ENCODE peak calls at places on chromosomes 3 and 15, in four cellular contexts. O is T-helper 2 cell, Z is tibial artery, Q is EL. U is an unnamed sample.

GRCh38 chr3:11379238-11379823 is 107.1 kb downstream of the ATG7 start:
- DNase-seq in O (no peak), Z (no peak), Q (peak; percentile 59), U (no peak)

GRCh38 chr3:9396301-9396631 is 1.1 kb upstream of the SETD5 start:
- DNase-seq in O (peak; percentile 58), Z (peak; percentile 95), Q (peak; percentile 97), U (peak; percentile 81)

GRCh38 chr15:85706779-85707518 is 87.8 kb downstream of the KLHL25 start:
- DNase-seq in O (no peak), Z (no peak), Q (peak; percentile 21), U (peak; percentile 55)

GRCh38 chr3:127857270-127857801 is 35.0 kb upstream of the MGLL start:
- DNase-seq in O (no peak), Z (no peak), Q (no peak), U (no peak)

GRCh38 chr3:56783644-56784451 is 17.9 kb downstream of the ARHGEF3 start:
- DNase-seq in O (no peak), Z (peak; percentile 77), Q (peak; percentile 27), U (peak; percentile 61)

GRCh38 chr15:74780983-74781672 is 752 bp upstream of the CSK start:
- DNase-seq in O (no peak), Z (no peak), Q (peak; percentile 38), U (no peak)

GRCh38 chr3:129106866-129107565 is 14.6 kb downstream of the RAB43 start:
- DNase-seq in O (no peak), Z (no peak), Q (no peak), U (no peak)

GRCh38 chr15:81729340-81729739 is 316.5 kb downstream of the MEX3B start:
- DNase-seq in O (no peak), Z (no peak), Q (no peak), U (no peak)

GRCh38 chr3:30644615-30645014 is 38.2 kb downstream of the TGFBR2 start:
- DNase-seq in O (no peak), Z (no peak), Q (peak; percentile 83), U (peak; percentile 51)

GRCh38 chr15:82548700-82549099 is 8.4 kb upstream of the RPS17 start:
- DNase-seq in O (no peak), Z (no peak), Q (no peak), U (no peak)

GRCh38 chr3:164479406-164479805 is 598.9 kb downstream of the SI start:
- DNase-seq in O (no peak), Z (no peak), Q (no peak), U (no peak)

GRCh38 chr3:46926039-46926438 is 48.5 kb downstream of the PTH1R start:
- DNase-seq in O (no peak), Z (peak; percentile 82), Q (peak; percentile 84), U (no peak)

GRCh38 chr3:107545680-107546120 is 22.9 kb downstream of the BBX start:
- DNase-seq in O (no peak), Z (no peak), Q (peak; percentile 23), U (no peak)

GRCh38 chr15:73258271-73259108 is 110.3 kb downstream of the HCN4 start:
- DNase-seq in O (no peak), Z (no peak), Q (no peak), U (no peak)

GRCh38 chr15:22795206-22796063 is 9.0 kb downstream of the NIPA1 start:
- DNase-seq in O (no peak), Z (peak; percentile 43), Q (no peak), U (no peak)

GRCh38 chr3:174355505-174355904 is 503.6 kb upstream of the NAALADL2 start:
- DNase-seq in O (no peak), Z (no peak), Q (peak; percentile 35), U (no peak)

GRCh38 chr3:104102386-104102785 is 1264.3 kb upstream of the ALCAM start:
- DNase-seq in O (no peak), Z (no peak), Q (peak; percentile 60), U (no peak)

GRCh38 chr15:47885921-47886320 is 168.6 kb downstream of the SEMA6D start:
- DNase-seq in O (no peak), Z (no peak), Q (peak; percentile 48), U (no peak)

GRCh38 chr3:79767194-79767952 is 425 bp downstream of the ROBO1 start:
- DNase-seq in O (no peak), Z (no peak), Q (no peak), U (no peak)

GRCh38 chr3:195403841-195404408 is 38.9 kb downstream of the ACAP2 start:
- DNase-seq in O (no peak), Z (no peak), Q (peak; percentile 50), U (no peak)

GRCh38 chr15:37109952-37110630 is 9.7 kb upstream of the MEIS2 start:
- DNase-seq in O (no peak), Z (no peak), Q (no peak), U (no peak)

GRCh38 chr3:43254125-43254524 is 32.2 kb upstream of the SNRK start:
- DNase-seq in O (no peak), Z (no peak), Q (no peak), U (no peak)

GRCh38 chr3:94520364-94520763 is 457.5 kb downstream of the NSUN3 start:
- DNase-seq in O (no peak), Z (no peak), Q (no peak), U (no peak)

GRCh38 chr3:100384735-100385134 is 16.2 kb downstream of the TOMM70 start:
- DNase-seq in O (no peak), Z (no peak), Q (no peak), U (no peak)

GRCh38 chr3:48609088-48610005 is at the start of gene UQCRC1:
- DNase-seq in O (peak; percentile 85), Z (peak; percentile 94), Q (peak; percentile 90), U (peak; percentile 81)

GRCh38 chr3:98068824-98069223 is 18.1 kb upstream of the OR5AC2 start:
- DNase-seq in O (no peak), Z (no peak), Q (no peak), U (no peak)

GRCh38 chr15:31752363-31752762 is 278.0 kb upstream of the CHRNA7 start:
- DNase-seq in O (no peak), Z (no peak), Q (no peak), U (no peak)

GRCh38 chr15:90151989-90152645 is 49.0 kb upstream of the SEMA4B start:
- DNase-seq in O (no peak), Z (no peak), Q (no peak), U (no peak)

GRCh38 chr3:117628896-117629295 is 919.3 kb downstream of the TUSC7 start:
- DNase-seq in O (no peak), Z (no peak), Q (peak; percentile 79), U (no peak)

GRCh38 chr3:189233225-189233858 is 61.6 kb downstream of the TPRG1 start:
- DNase-seq in O (no peak), Z (peak; percentile 74), Q (peak; percentile 69), U (no peak)

GRCh38 chr3:44981751-44982150 is 5.7 kb downstream of the EXOSC7 start:
- DNase-seq in O (no peak), Z (no peak), Q (no peak), U (no peak)

U was measured in T-helper 22 cell.